ENCODE peak calls at places on chromosomes 5 and 9, in eight cellular contexts. I, M, Q, D, F, W, A and R are unnamed samples.

GRCh38 chr5:94503677-94504076 is 114.7 kb downstream of the KIAA0825 start:
- DNase-seq in F (no peak), Q (no peak), M (no peak), I (no peak), W (no peak), A (no peak), D (no peak), R (no peak)

GRCh38 chr5:121086671-121087070 is 622.6 kb downstream of the PRR16 start:
- DNase-seq in W (no peak), M (no peak), Q (no peak), F (no peak), D (no peak), I (no peak), A (no peak), R (no peak)

GRCh38 chr9:113933188-113933587 is 57.1 kb downstream of the ZNF618 start:
- DNase-seq in I (no peak), D (peak; percentile 25), Q (no peak), W (no peak), M (no peak), F (peak; percentile 19), A (no peak), R (no peak)

GRCh38 chr5:54362434-54362833 is 52.1 kb upstream of the ARL15 start:
- DNase-seq in M (no peak), I (no peak), Q (no peak), F (no peak), A (no peak), W (no peak), D (no peak), R (no peak)

GRCh38 chr5:14036947-14037346 is 92.5 kb upstream of the DNAH5 start:
- DNase-seq in D (no peak), M (no peak), F (no peak), Q (no peak), A (no peak), W (no peak), I (no peak), R (no peak)

GRCh38 chr5:11172484-11172883 is 411.4 kb upstream of the DAP start:
- DNase-seq in W (no peak), A (no peak), F (no peak), Q (no peak), D (no peak), I (no peak), M (no peak), R (no peak)

GRCh38 chr5:137589185-137589584 is 90.1 kb upstream of the SPOCK1 start:
- DNase-seq in Q (no peak), D (no peak), F (no peak), I (no peak), A (no peak), M (no peak), W (no peak), R (no peak)

GRCh38 chr5:116544542-116545241 is 29.9 kb downstream of the SEMA6A start:
- DNase-seq in A (no peak), D (no peak), F (no peak), I (no peak), M (no peak), Q (no peak), W (no peak), R (no peak)

GRCh38 chr5:110951373-110951791 is 120.1 kb upstream of the TSLP start:
- DNase-seq in A (no peak), M (peak; percentile 75), F (no peak), Q (no peak), W (no peak), D (no peak), I (no peak), R (no peak)

GRCh38 chr5:26024774-26025173 is 1013.6 kb downstream of the CDH9 start:
- DNase-seq in F (no peak), Q (no peak), W (no peak), A (peak; percentile 41), D (no peak), I (no peak), M (no peak), R (no peak)
- TF ChIP-seq CTCF in F (no peak), Q (no peak), W (no peak), A (peak; percentile 65), D (peak; percentile 8), I (no peak), M (no peak), R (peak; percentile 58)

DNA sequence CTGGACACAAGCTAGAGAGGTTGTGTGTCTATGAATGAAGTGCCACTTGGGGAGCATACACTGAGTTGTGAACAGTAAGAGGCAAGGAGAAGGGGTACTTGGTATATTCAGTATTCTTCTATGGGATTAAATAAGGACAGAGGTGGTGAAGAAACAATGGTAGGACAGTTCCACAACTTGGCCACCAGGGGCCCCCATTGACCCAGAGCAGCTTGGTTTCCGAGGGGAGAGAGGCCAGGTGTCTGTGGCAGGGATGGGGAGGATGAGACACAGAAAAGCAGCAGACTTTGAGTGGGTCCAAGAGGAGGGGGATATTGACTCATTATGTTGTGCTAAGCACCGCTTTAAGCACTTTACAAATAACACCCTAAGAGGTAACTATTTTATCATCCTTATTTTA is 220.6 kb downstream of the MELK start:
- DNase-seq in M (no peak), D (no peak), F (no peak), A (no peak), I (no peak), W (no peak), Q (no peak), R (no peak)
- TF ChIP-seq CTCF in M (peak; percentile 29), D (peak; percentile 42), F (no peak), A (peak; percentile 62), I (no peak), W (no peak), Q (peak; percentile 44), R (peak; percentile 54)

GRCh38 chr5:50711280-50711679 is 44.8 kb downstream of the PARP8 start:
- DNase-seq in W (no peak), F (no peak), A (no peak), I (peak; percentile 47), M (peak; percentile 9), D (peak; percentile 6), Q (no peak), R (no peak)

GRCh38 chr5:50709471-50709870 is 43.0 kb downstream of the PARP8 start:
- DNase-seq in W (no peak), D (peak; percentile 69), M (no peak), I (no peak), F (no peak), A (no peak), Q (no peak), R (no peak)

GRCh38 chr5:50715001-50715400 is 48.6 kb downstream of the PARP8 start:
- DNase-seq in F (no peak), D (no peak), I (peak; percentile 10), W (no peak), Q (no peak), A (no peak), M (no peak), R (no peak)

GRCh38 chr5:50712479-50712878 is 46.0 kb downstream of the PARP8 start:
- DNase-seq in M (no peak), I (no peak), D (no peak), W (no peak), Q (no peak), A (no peak), F (no peak), R (no peak)

DNA sequence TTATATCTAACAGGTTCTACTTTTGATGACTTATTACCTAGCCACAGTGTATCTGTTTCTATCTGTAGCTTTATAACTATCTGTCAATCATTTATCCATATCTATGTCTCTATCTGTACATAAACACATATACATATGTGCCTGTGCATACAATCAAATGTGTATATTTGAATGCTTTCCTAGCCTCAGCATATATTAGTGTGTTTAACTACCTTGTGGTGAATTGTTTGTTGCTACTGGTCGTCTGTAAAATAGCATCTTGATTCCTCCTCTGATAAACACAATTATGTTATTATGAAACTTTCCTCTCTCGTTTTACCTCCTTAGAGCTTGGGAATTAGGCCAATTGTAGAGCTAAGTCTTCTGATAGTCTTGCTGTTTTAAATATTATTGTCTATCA is 44.4 kb downstream of the PARP8 start:
- DNase-seq in M (no peak), A (no peak), D (no peak), Q (no peak), I (no peak), W (no peak), F (no peak), R (no peak)
- TF ChIP-seq CTCF in M (no peak), A (no peak), D (no peak), Q (no peak), I (no peak), W (no peak), F (no peak), R (no peak)

DNA sequence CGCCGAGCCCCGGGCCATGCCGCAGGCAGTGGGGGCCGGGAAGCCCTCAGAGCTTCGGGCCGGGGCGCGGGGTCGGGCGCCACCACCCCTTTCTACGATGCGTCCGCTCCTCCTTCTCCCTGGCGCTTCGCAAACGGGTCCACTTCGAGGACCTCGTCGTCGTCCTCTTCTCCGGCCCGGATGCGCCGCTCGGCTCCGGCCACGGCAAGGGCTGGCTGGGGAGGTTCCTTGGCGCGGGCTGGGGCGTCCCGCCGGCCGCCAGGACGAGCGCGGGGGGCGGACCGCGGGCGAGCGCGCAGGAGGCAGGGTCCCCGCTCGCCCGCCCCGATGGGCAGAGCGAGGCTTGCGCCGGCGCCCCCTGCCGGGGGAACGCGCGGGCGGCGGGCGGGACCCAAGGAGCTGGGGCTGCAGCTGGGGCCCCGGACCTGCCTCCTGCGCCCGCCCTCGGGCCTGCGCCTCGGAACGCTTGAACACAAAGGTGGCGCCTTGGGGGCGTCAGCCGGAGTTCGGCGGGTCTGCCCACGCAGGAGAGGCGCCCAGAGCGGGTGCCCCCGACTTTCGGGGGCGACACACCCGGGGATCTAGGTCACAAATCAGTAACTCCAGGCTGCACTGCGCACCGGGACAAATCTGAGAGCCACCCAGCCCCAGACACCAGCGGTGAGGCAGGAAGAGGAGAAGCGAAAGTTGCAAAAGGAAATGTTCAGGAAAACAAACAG is at the start of gene ROR2:
- DNase-seq in I (peak; percentile 74), Q (peak; percentile 81), W (peak; percentile 65), A (peak; percentile 94), D (no peak), M (peak; percentile 58), F (peak; percentile 95), R (peak; percentile 82)
- TF ChIP-seq CTCF in I (peak; percentile 60), Q (peak; percentile 81), W (peak; percentile 48), A (peak; percentile 66), D (peak; percentile 19), M (peak; percentile 85), F (peak; percentile 80), R (peak; percentile 80)

DNA sequence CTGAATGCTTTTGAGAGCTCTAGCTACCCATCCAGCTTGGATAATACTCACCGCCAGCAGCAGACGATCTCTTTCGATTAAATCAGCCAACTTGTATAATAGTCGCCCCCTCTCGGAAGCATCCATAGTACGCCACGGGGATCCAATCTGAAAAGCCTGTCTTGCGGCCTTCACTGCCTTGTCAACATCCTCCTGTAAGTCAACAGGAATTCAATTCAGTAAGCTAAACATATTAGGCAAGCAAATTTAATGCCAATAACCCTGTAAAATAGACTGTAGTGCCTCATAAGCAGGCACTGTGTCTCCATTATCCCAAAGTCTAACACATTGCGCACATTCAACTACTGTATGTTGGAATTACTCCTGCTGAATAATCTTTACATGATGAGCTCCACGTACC is 22.0 kb downstream of the ALDH1A1 start:
- DNase-seq in F (no peak), A (peak; percentile 39), M (no peak), W (no peak), Q (no peak), I (no peak), D (no peak), R (no peak)
- TF ChIP-seq CTCF in F (no peak), A (peak; percentile 36), M (no peak), W (no peak), Q (no peak), I (no peak), D (no peak), R (no peak)

GRCh38 chr9:136118367-136119258 is at the start of gene TMEM250:
- DNase-seq in Q (peak; percentile 95), W (peak; percentile 99), F (peak; percentile 99), M (peak; percentile 99), I (peak; percentile 97), D (peak; percentile 88), A (peak; percentile 98), R (peak; percentile 94)
- TF ChIP-seq CTCF in Q (no peak), W (peak; percentile 25), F (no peak), M (peak; percentile 29), I (peak; percentile 34), D (peak; percentile 3), A (peak; percentile 35), R (peak; percentile 19)